ENCODE peak calls at places on chromosomes 2 and 18, in four cellular contexts. G, K, I and R are unnamed samples.

GRCh38 chr2:15899327-15899612 is 41.1 kb upstream of the MYCN start:
- DNase-seq in G (no peak), K (no peak), I (no peak), R (no peak)

GRCh38 chr2:111122631-111123421 is 2.1 kb downstream of the BCL2L11 start:
- DNase-seq in G (no peak), K (peak; percentile 82), I (no peak), R (peak; percentile 17)

GRCh38 chr2:215888680-215889079 is 124.7 kb downstream of the MREG start:
- DNase-seq in G (no peak), K (no peak), I (no peak), R (no peak)

GRCh38 chr2:189370719-189371118 is 70.6 kb upstream of the WDR75 start:
- DNase-seq in G (no peak), K (peak; percentile 34), I (no peak), R (no peak)

GRCh38 chr2:127623388-127624320 is 22.3 kb upstream of the GPR17 start:
- DNase-seq in G (no peak), K (peak; percentile 64), I (no peak), R (no peak)

GRCh38 chr18:55092166-55092565 is 132.9 kb upstream of the CCDC68 start:
- DNase-seq in G (no peak), K (no peak), I (no peak), R (no peak)

GRCh38 chr2:96869824-96870630 is at the start of gene SEMA4C:
- DNase-seq in G (no peak), K (no peak), I (no peak), R (peak; percentile 55)

GRCh38 chr2:56199492-56199891 is 15.7 kb downstream of the CCDC85A start:
- DNase-seq in G (no peak), K (peak; percentile 62), I (no peak), R (no peak)

GRCh38 chr2:214904634-214905033 is 95.2 kb upstream of the BARD1 start:
- DNase-seq in G (no peak), K (no peak), I (no peak), R (no peak)

GRCh38 chr2:156883828-156884615 is 373.5 kb upstream of the GALNT5 start:
- DNase-seq in G (no peak), K (peak; percentile 62), I (no peak), R (no peak)

GRCh38 chr2:204967199-204967995 is 422.1 kb downstream of the PARD3B start:
- DNase-seq in G (no peak), K (no peak), I (no peak), R (no peak)

GRCh38 chr2:120934891-120935338 is 199.2 kb downstream of the GLI2 start:
- DNase-seq in G (no peak), K (peak; percentile 94), I (no peak), R (no peak)

GRCh38 chr2:110865188-110865587 is 132.8 kb downstream of the ACOXL start:
- DNase-seq in G (no peak), K (peak; percentile 6), I (no peak), R (no peak)